ENCODE peak calls at places on chromosomes 4 and X, in eight cellular contexts. I, F, J, A, D, W, E and P are unnamed samples.

GRCh38 chrX:20477836-20478532 is 211.3 kb upstream of the RPS6KA3 start:
- DNase-seq in I (peak; percentile 96), F (no peak), J (no peak), A (no peak), D (no peak), W (no peak), E (no peak), P (no peak)

GRCh38 chr4:185426960-185427688 is 1.4 kb upstream of the UFSP2 start:
- DNase-seq in I (no peak), F (no peak), J (no peak), A (no peak), D (no peak), W (no peak), E (no peak), P (no peak)

GRCh38 chr4:15654556-15655222 is 468 bp downstream of the FBXL5 start:
- DNase-seq in I (peak; percentile 51), F (peak; percentile 92), J (peak; percentile 14), A (peak; percentile 86), D (peak; percentile 25), W (no peak), E (peak; percentile 64), P (peak; percentile 29)

GRCh38 chr4:112361181-112361791 is 64.1 kb downstream of the ALPK1 start:
- DNase-seq in I (no peak), F (no peak), J (no peak), A (peak; percentile 64), D (no peak), W (no peak), E (no peak), P (no peak)

GRCh38 chrX:13007519-13008188 is 32.7 kb downstream of the TMSB4X start:
- DNase-seq in I (no peak), F (no peak), J (no peak), A (no peak), D (no peak), W (no peak), E (no peak), P (no peak)

GRCh38 chr4:46432923-46433322 is 43.0 kb upstream of the GABRA2 start:
- DNase-seq in I (no peak), F (no peak), J (no peak), A (no peak), D (no peak), W (no peak), E (no peak), P (no peak)

GRCh38 chr4:175562537-175562936 is 249.5 kb downstream of the GPM6A start:
- DNase-seq in I (no peak), F (no peak), J (no peak), A (no peak), D (no peak), W (no peak), E (no peak), P (no peak)

GRCh38 chr4:6229095-6229494 is 28.7 kb upstream of the JAKMIP1 start:
- DNase-seq in I (peak; percentile 92), F (no peak), J (no peak), A (no peak), D (no peak), W (peak; percentile 76), E (no peak), P (no peak)

GRCh38 chr4:72118017-72118416 is 86.2 kb downstream of the NPFFR2 start:
- DNase-seq in I (no peak), F (no peak), J (no peak), A (no peak), D (no peak), W (no peak), E (no peak), P (no peak)

GRCh38 chr4:158997660-158998349 is 105.1 kb upstream of the RAPGEF2 start:
- DNase-seq in I (no peak), F (no peak), J (no peak), A (no peak), D (no peak), W (no peak), E (no peak), P (no peak)

GRCh38 chr4:38800366-38800765 is 4.2 kb downstream of the TLR1 start:
- DNase-seq in I (no peak), F (no peak), J (no peak), A (no peak), D (no peak), W (no peak), E (no peak), P (no peak)

GRCh38 chr4:152735302-152735917 is 44.1 kb downstream of the TIGD4 start:
- DNase-seq in I (peak; percentile 46), F (no peak), J (no peak), A (peak; percentile 5), D (no peak), W (no peak), E (no peak), P (no peak)

GRCh38 chr4:17561195-17561909 is 15.6 kb upstream of the LAP3 start:
- DNase-seq in I (no peak), F (no peak), J (no peak), A (no peak), D (no peak), W (no peak), E (peak; percentile 16), P (no peak)

GRCh38 chr4:127012549-127012948 is 620.2 kb upstream of the INTU start:
- DNase-seq in I (peak; percentile 24), F (no peak), J (no peak), A (no peak), D (no peak), W (no peak), E (no peak), P (no peak)

GRCh38 chr4:143247866-143248265 is 63.1 kb downstream of the USP38 start:
- DNase-seq in I (no peak), F (no peak), J (no peak), A (no peak), D (no peak), W (no peak), E (no peak), P (no peak)

GRCh38 chr4:86898562-86898961 is 6.3 kb upstream of the C4orf36 start:
- DNase-seq in I (no peak), F (no peak), J (no peak), A (peak; percentile 32), D (no peak), W (no peak), E (no peak), P (no peak)